ENCODE peak calls at places on chromosomes 2 and 18, in five cellular contexts. U is heart left ventricle, I is adrenal gland, G is stomach, E is GM23338. K is an unnamed sample.
A peak's percentile ranks its signal among the peaks of the same experiment; 100 is the strongest.

GRCh38 chr2:100623033-100623715 is 60.4 kb downstream of the PDCL3 start:
- DNase-seq in U (no peak), I (no peak), G (no peak), E (no peak), K (no peak)

GRCh38 chr2:23351388-23352141 is 33.4 kb upstream of the KLHL29 start:
- DNase-seq in U (peak; percentile 87), I (peak; percentile 87), G (peak; percentile 72), E (peak; percentile 92), K (no peak)

GRCh38 chr2:40874380-40874779 is 422.5 kb upstream of the SLC8A1 start:
- DNase-seq in U (no peak), I (no peak), G (no peak), E (no peak), K (no peak)

GRCh38 chr2:17813015-17813741 is 3.1 kb upstream of the MSGN1 start:
- DNase-seq in U (no peak), I (no peak), G (no peak), E (no peak), K (peak; percentile 71)

GRCh38 chr18:32509121-32509520 is 38.4 kb upstream of the GAREM1 start:
- DNase-seq in U (no peak), I (no peak), G (no peak), E (no peak), K (no peak)

GRCh38 chr2:35454966-35455638 is 900.5 kb upstream of the CRIM1 start:
- DNase-seq in U (no peak), I (no peak), G (no peak), E (peak; percentile 61), K (no peak)

GRCh38 chr2:172308253-172308935 is 119.0 kb upstream of the ITGA6 start:
- DNase-seq in U (peak; percentile 55), I (no peak), G (peak; percentile 54), E (no peak), K (no peak)

GRCh38 chr2:20485612-20485926 is 38.7 kb downstream of the RHOB start:
- DNase-seq in U (no peak), I (no peak), G (no peak), E (no peak), K (no peak)

GRCh38 chr2:12106440-12107080 is 360.1 kb downstream of the LPIN1 start:
- DNase-seq in U (peak; percentile 89), I (peak; percentile 86), G (peak; percentile 28), E (no peak), K (peak; percentile 63)

GRCh38 chr2:121897335-121897970 is 142.0 kb downstream of the TSN start:
- DNase-seq in U (no peak), I (no peak), G (no peak), E (peak; percentile 68), K (no peak)

GRCh38 chr2:174664084-174664759 is 66.6 kb upstream of the WIPF1 start:
- DNase-seq in U (no peak), I (no peak), G (no peak), E (no peak), K (no peak)

GRCh38 chr18:63022429-63023022 is 297.0 kb downstream of the BCL2 start:
- DNase-seq in U (no peak), I (no peak), G (no peak), E (peak; percentile 78), K (no peak)

GRCh38 chr2:177275041-177275440 is 10.5 kb upstream of the NFE2L2 start:
- DNase-seq in U (no peak), I (no peak), G (no peak), E (no peak), K (no peak)

GRCh38 chr2:20634430-20635095 is 16.3 kb downstream of the HS1BP3 start:
- DNase-seq in U (peak; percentile 45), I (no peak), G (no peak), E (no peak), K (no peak)

GRCh38 chr2:10467401-10467800 is 19.3 kb upstream of the ODC1 start:
- DNase-seq in U (no peak), I (no peak), G (no peak), E (peak; percentile 23), K (no peak)

GRCh38 chr2:21774691-21775090 is 650.9 kb downstream of the TDRD15 start:
- DNase-seq in U (no peak), I (no peak), G (no peak), E (no peak), K (no peak)

GRCh38 chr2:1891147-1891546 is 146.8 kb upstream of the PXDN start:
- DNase-seq in U (peak; percentile 59), I (no peak), G (no peak), E (no peak), K (no peak)

GRCh38 chr2:148927010-148927409 is 52.0 kb downstream of the KIF5C start:
- DNase-seq in U (peak; percentile 45), I (no peak), G (no peak), E (no peak), K (no peak)

GRCh38 chr2:43542285-43542933 is 53.4 kb downstream of the THADA start:
- DNase-seq in U (no peak), I (no peak), G (no peak), E (peak; percentile 42), K (no peak)

GRCh38 chr18:31049189-31049588 is 6.6 kb upstream of the DSC3 start:
- DNase-seq in U (no peak), I (no peak), G (no peak), E (no peak), K (no peak)

GRCh38 chr2:161096336-161096735 is 63.9 kb upstream of the TANK start:
- DNase-seq in U (no peak), I (no peak), G (no peak), E (no peak), K (no peak)

GRCh38 chr2:47486858-47487497 is 84.0 kb downstream of the MSH2 start:
- DNase-seq in U (no peak), I (no peak), G (no peak), E (no peak), K (no peak)

GRCh38 chr18:59159986-59160385 is 20.3 kb downstream of the SEC11C start:
- DNase-seq in U (no peak), I (no peak), G (no peak), E (no peak), K (no peak)

GRCh38 chr2:33494155-33494779 is 17.8 kb downstream of the RASGRP3 start:
- DNase-seq in U (no peak), I (no peak), G (no peak), E (no peak), K (peak; percentile 26)

GRCh38 chr18:5424903-5425302 is 118.9 kb downstream of the EPB41L3 start:
- DNase-seq in U (no peak), I (no peak), G (no peak), E (peak; percentile 71), K (no peak)

GRCh38 chr18:67354091-67354490 is 162.4 kb downstream of the DSEL start:
- DNase-seq in U (no peak), I (no peak), G (no peak), E (peak; percentile 9), K (no peak)

GRCh38 chr2:31384771-31385276 is 29.7 kb downstream of the XDH start:
- DNase-seq in U (no peak), I (no peak), G (no peak), E (no peak), K (peak; percentile 96)
- H3K27ac ChIP-seq in U (no peak overlapping the region), I (no peak overlapping the region), G (no peak overlapping the region), E (no peak overlapping the region), K (peak overlapping the region; percentile 99)

DNA sequence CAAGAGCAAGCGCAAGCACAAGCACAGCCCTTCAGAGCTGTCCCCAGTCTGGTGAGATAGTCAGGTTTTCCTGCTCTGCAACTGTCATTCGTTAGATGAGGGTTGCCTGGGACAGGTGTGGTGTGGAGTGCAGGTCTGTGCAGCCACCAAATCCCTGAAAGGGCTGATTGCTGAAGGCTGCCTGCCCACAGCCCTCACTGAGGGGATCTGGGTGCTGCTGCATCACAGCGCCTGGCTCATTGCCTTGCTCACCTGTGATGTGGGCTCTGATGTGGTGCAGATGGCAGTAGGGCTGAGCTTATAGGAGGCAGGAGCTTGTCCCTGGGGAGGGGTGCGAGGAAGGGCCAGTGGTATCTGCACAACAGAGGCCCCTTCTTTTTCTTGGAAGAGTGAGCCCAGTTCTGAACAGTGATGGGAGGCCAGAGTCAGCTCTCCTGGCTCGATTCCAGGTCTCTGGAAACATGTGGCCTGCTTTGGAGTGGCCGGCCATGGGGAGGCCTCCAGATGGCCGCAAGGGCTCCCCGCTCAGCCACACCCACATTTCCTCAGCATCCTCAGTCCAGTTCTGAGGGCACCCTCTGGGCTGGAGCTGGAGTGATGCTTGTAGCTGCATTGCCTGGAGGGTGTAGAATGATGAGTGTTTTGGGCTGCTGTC is 11.4 kb downstream of the UBE2F start:
- DNase-seq in U (peak; percentile 50), I (peak; percentile 29), G (peak; percentile 17), E (no peak), K (no peak)
- H3K27ac ChIP-seq in U (no peak overlapping the region), I (no peak overlapping the region), G (no peak overlapping the region), E (no peak overlapping the region), K (no peak overlapping the region)

GRCh38 chr18:29711931-29712330 is 1330.6 kb downstream of the DSC3 start:
- DNase-seq in U (no peak), I (no peak), G (no peak), E (peak; percentile 91), K (no peak)

GRCh38 chr18:29712785-29713184 is 1329.8 kb downstream of the DSC3 start:
- DNase-seq in U (no peak), I (no peak), G (no peak), E (peak; percentile 4), K (no peak)
- H3K27ac ChIP-seq in U (no peak overlapping the region), I (no peak overlapping the region), G (no peak overlapping the region), E (peak overlapping the region; percentile 61), K (no peak overlapping the region)

DNA sequence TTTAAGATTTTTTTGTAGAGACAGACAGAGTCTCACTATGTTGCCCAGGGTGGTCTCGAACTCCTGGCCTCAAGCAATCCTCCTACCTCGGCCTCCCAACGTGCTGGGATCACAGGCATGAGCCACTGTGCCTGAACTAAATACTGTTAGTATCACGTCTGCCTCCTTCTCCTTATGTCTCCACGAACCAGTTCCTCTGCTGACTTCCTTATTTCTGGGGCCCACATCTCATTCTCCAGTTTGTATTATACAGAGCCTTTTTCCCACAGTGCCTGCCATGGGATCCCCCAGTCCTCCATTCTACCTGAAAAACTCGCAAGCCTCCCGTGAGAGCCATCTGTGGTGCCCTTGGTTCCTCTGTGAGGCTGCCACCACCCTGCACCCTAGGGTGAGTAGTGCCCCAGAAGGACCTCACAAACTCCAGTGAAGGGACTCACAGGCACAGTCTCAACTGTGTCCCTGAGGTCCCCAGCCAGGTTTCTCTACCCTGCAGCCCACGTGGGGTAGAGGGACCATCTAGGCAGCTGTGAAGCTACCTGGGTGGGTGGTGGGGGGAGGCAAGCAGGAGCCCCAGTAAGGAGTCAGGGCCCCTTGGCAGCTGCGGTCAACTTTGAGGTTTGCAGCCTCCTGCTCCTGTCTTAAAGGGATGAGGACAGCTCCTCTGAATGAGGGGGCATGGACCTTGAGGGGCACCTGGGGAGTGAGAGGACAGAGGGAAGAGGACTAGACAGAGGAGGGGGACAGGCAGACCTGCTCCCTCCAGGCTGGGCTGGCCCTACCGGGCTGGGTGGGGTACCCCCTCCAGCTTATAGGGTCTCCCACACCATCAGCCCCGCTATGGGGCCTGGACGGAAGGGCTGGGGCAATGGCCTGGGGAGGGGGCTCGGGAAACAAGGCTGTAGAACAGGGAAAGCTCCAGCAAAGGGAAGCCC is 1.1 kb downstream of the PSTPIP2 start:
- DNase-seq in U (no peak), I (no peak), G (no peak), E (peak; percentile 8), K (no peak)
- H3K27ac ChIP-seq in U (no peak overlapping the region), I (no peak overlapping the region), G (peak overlapping the region; percentile 85), E (no peak overlapping the region), K (peak overlapping the region; percentile 86)

GRCh38 chr2:210442457-210442856 is 34.1 kb downstream of the LANCL1 start:
- DNase-seq in U (no peak), I (no peak), G (no peak), E (no peak), K (no peak)
- H3K27ac ChIP-seq in U (no peak overlapping the region), I (no peak overlapping the region), G (no peak overlapping the region), E (no peak overlapping the region), K (no peak overlapping the region)

GRCh38 chr2:108632748-108633147 is 86.5 kb upstream of the RANBP2 start:
- DNase-seq in U (no peak), I (no peak), G (no peak), E (no peak), K (no peak)
- H3K27ac ChIP-seq in U (no peak overlapping the region), I (no peak overlapping the region), G (peak overlapping the region; percentile 77), E (no peak overlapping the region), K (no peak overlapping the region)

GRCh38 chr2:8656811-8657210 is 25.0 kb upstream of the ID2 start:
- DNase-seq in U (no peak), I (no peak), G (no peak), E (no peak), K (no peak)
- H3K27ac ChIP-seq in U (no peak overlapping the region), I (no peak overlapping the region), G (no peak overlapping the region), E (no peak overlapping the region), K (no peak overlapping the region)